ENCODE peak calls at places on chromosomes 16 and 17, in six cellular contexts. One of them, this sample, is unnamed.

GRCh38 chr17:77373298-77374169 is 232.8 kb downstream of the SEC14L1 start:
- DNase-seq in mucosa of descending colon: peak; percentile 61
- DNase-seq in retinal pigment epithelial cell: no peak
- DNase-seq in esophagus squamous epithelium: no peak
- DNase-seq in psoas muscle: peak; percentile 56
- DNase-seq in right lobe of liver: peak; percentile 66
- DNase-seq in this sample: no peak

GRCh38 chr17:30160419-30161172 is 44.0 kb downstream of the NSRP1 start:
- DNase-seq in mucosa of descending colon: no peak
- DNase-seq in retinal pigment epithelial cell: no peak
- DNase-seq in esophagus squamous epithelium: no peak
- DNase-seq in psoas muscle: no peak
- DNase-seq in right lobe of liver: no peak
- DNase-seq in this sample: no peak

GRCh38 chr16:6573577-6573976 is 759.1 kb upstream of the RBFOX1 start:
- DNase-seq in mucosa of descending colon: peak; percentile 48
- DNase-seq in retinal pigment epithelial cell: no peak
- DNase-seq in esophagus squamous epithelium: no peak
- DNase-seq in psoas muscle: no peak
- DNase-seq in right lobe of liver: no peak
- DNase-seq in this sample: no peak

GRCh38 chr16:8982816-8983215 is 19.1 kb upstream of the USP7 start:
- DNase-seq in mucosa of descending colon: no peak
- DNase-seq in retinal pigment epithelial cell: no peak
- DNase-seq in esophagus squamous epithelium: no peak
- DNase-seq in psoas muscle: no peak
- DNase-seq in right lobe of liver: no peak
- DNase-seq in this sample: no peak

GRCh38 chr16:27114006-27114405 is 47.3 kb downstream of the C16orf82 start:
- DNase-seq in mucosa of descending colon: no peak
- DNase-seq in retinal pigment epithelial cell: no peak
- DNase-seq in esophagus squamous epithelium: no peak
- DNase-seq in psoas muscle: no peak
- DNase-seq in right lobe of liver: no peak
- DNase-seq in this sample: no peak

GRCh38 chr16:154223-155030 is 2.0 kb downstream of the HBZ start:
- DNase-seq in mucosa of descending colon: peak; percentile 40
- DNase-seq in retinal pigment epithelial cell: no peak
- DNase-seq in esophagus squamous epithelium: no peak
- DNase-seq in psoas muscle: no peak
- DNase-seq in right lobe of liver: no peak
- DNase-seq in this sample: no peak

GRCh38 chr17:75370288-75370687 is 35.2 kb downstream of the GRB2 start:
- DNase-seq in mucosa of descending colon: no peak
- DNase-seq in retinal pigment epithelial cell: peak; percentile 32
- DNase-seq in esophagus squamous epithelium: no peak
- DNase-seq in psoas muscle: peak; percentile 41
- DNase-seq in right lobe of liver: no peak
- DNase-seq in this sample: no peak

GRCh38 chr17:77808663-77809425 is 149.7 kb upstream of the TNRC6C start:
- DNase-seq in mucosa of descending colon: no peak
- DNase-seq in retinal pigment epithelial cell: no peak
- DNase-seq in esophagus squamous epithelium: no peak
- DNase-seq in psoas muscle: no peak
- DNase-seq in right lobe of liver: no peak
- DNase-seq in this sample: no peak

GRCh38 chr16:14070877-14071575 is at the start of gene MRTFB:
- DNase-seq in mucosa of descending colon: peak; percentile 90
- DNase-seq in retinal pigment epithelial cell: peak; percentile 6
- DNase-seq in esophagus squamous epithelium: no peak
- DNase-seq in psoas muscle: peak; percentile 83
- DNase-seq in right lobe of liver: peak; percentile 90
- DNase-seq in this sample: no peak

GRCh38 chr17:28901866-28902818 is 737 bp downstream of the DHRS13 start:
- DNase-seq in mucosa of descending colon: peak; percentile 75
- DNase-seq in retinal pigment epithelial cell: no peak
- DNase-seq in esophagus squamous epithelium: no peak
- DNase-seq in psoas muscle: peak; percentile 31
- DNase-seq in right lobe of liver: peak; percentile 59
- DNase-seq in this sample: no peak

GRCh38 chr17:2655526-2655925 is 56.0 kb downstream of the CLUH start:
- DNase-seq in mucosa of descending colon: no peak
- DNase-seq in retinal pigment epithelial cell: no peak
- DNase-seq in esophagus squamous epithelium: no peak
- DNase-seq in psoas muscle: no peak
- DNase-seq in right lobe of liver: no peak
- DNase-seq in this sample: no peak

GRCh38 chr16:46844771-46845170 is 13.8 kb upstream of the C16orf87 start:
- DNase-seq in mucosa of descending colon: no peak
- DNase-seq in retinal pigment epithelial cell: no peak
- DNase-seq in esophagus squamous epithelium: no peak
- DNase-seq in psoas muscle: no peak
- DNase-seq in right lobe of liver: no peak
- DNase-seq in this sample: no peak

GRCh38 chr16:23508589-23509440 is 1.5 kb downstream of the GGA2 start:
- DNase-seq in mucosa of descending colon: peak; percentile 42
- DNase-seq in retinal pigment epithelial cell: no peak
- DNase-seq in esophagus squamous epithelium: no peak
- DNase-seq in psoas muscle: no peak
- DNase-seq in right lobe of liver: no peak
- DNase-seq in this sample: no peak

GRCh38 chr16:72877374-72878028 is 170.4 kb downstream of the ZFHX3 start:
- DNase-seq in mucosa of descending colon: no peak
- DNase-seq in retinal pigment epithelial cell: peak; percentile 77
- DNase-seq in esophagus squamous epithelium: no peak
- DNase-seq in psoas muscle: no peak
- DNase-seq in right lobe of liver: no peak
- DNase-seq in this sample: peak; percentile 31

GRCh38 chr16:72873853-72874252 is 174.1 kb downstream of the ZFHX3 start:
- DNase-seq in mucosa of descending colon: no peak
- DNase-seq in retinal pigment epithelial cell: no peak
- DNase-seq in esophagus squamous epithelium: no peak
- DNase-seq in psoas muscle: no peak
- DNase-seq in right lobe of liver: no peak
- DNase-seq in this sample: no peak

GRCh38 chr16:72876221-72876620 is 171.7 kb downstream of the ZFHX3 start:
- DNase-seq in mucosa of descending colon: peak; percentile 40
- DNase-seq in retinal pigment epithelial cell: no peak
- DNase-seq in esophagus squamous epithelium: no peak
- DNase-seq in psoas muscle: peak; percentile 74
- DNase-seq in right lobe of liver: no peak
- DNase-seq in this sample: no peak

GRCh38 chr16:72876981-72877373 is 171.0 kb downstream of the ZFHX3 start:
- DNase-seq in mucosa of descending colon: no peak
- DNase-seq in retinal pigment epithelial cell: no peak
- DNase-seq in esophagus squamous epithelium: no peak
- DNase-seq in psoas muscle: no peak
- DNase-seq in right lobe of liver: no peak
- DNase-seq in this sample: no peak

DNA sequence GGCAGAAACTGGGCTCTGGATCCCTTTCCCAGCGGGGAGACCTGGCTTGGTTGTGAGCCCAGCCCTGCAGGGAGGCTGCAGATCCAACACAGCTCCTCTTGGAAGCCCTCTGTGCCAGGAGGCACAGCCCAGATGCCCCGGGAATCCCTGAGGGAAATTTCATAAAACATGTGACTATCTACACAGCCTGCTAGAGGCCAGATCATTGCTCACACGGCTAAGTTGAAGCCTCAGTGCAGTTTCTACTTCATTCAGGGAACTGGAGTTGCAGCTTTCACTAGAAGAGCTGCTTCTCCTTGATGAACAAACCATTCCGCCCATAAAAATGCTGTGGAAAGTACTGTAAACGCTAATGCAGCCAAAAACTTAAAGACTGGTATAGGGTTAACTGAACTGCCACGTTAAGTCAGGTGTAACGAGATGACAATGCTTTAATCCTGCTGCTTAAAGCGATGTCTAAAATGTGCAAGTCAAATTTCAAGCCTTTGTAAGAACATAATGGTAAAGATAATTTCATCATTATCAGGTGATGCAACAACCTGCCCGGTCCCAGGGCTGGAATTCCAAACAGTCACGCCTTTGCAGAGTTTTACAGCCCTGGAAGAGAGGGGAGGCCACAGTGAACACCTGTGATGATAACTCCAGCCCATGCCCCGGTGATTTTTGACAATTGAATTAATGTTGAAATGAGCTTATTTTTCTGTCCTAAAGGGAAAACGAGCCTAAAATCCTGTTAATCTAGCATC is 172.5 kb downstream of the ZFHX3 start:
- DNase-seq in mucosa of descending colon: no peak
- DNase-seq in retinal pigment epithelial cell: no peak
- DNase-seq in esophagus squamous epithelium: no peak
- DNase-seq in psoas muscle: no peak
- DNase-seq in right lobe of liver: no peak
- DNase-seq in this sample: no peak
- TF ChIP-seq CTCF in mucosa of descending colon: no peak
- TF ChIP-seq CTCF in retinal pigment epithelial cell: no peak
- TF ChIP-seq CTCF in esophagus squamous epithelium: no peak
- TF ChIP-seq CTCF in psoas muscle: no peak
- TF ChIP-seq CTCF in right lobe of liver: no peak
- TF ChIP-seq CTCF in this sample: no peak

GRCh38 chr17:81961554-81962498 is 839 bp upstream of the NOTUM start:
- DNase-seq in mucosa of descending colon: no peak
- DNase-seq in retinal pigment epithelial cell: no peak
- DNase-seq in esophagus squamous epithelium: no peak
- DNase-seq in psoas muscle: no peak
- DNase-seq in right lobe of liver: no peak
- DNase-seq in this sample: no peak

GRCh38 chr17:81960130-81960958 is 643 bp downstream of the NOTUM start:
- DNase-seq in mucosa of descending colon: peak; percentile 47
- DNase-seq in retinal pigment epithelial cell: no peak
- DNase-seq in esophagus squamous epithelium: no peak
- DNase-seq in psoas muscle: no peak
- DNase-seq in right lobe of liver: peak; percentile 88
- DNase-seq in this sample: no peak

GRCh38 chr17:81962499-81963441 is 1.8 kb upstream of the NOTUM start:
- DNase-seq in mucosa of descending colon: no peak
- DNase-seq in retinal pigment epithelial cell: no peak
- DNase-seq in esophagus squamous epithelium: no peak
- DNase-seq in psoas muscle: no peak
- DNase-seq in right lobe of liver: no peak
- DNase-seq in this sample: no peak

GRCh38 chr17:81959362-81960129 is 1.4 kb downstream of the NOTUM start:
- DNase-seq in mucosa of descending colon: peak; percentile 86
- DNase-seq in retinal pigment epithelial cell: no peak
- DNase-seq in esophagus squamous epithelium: no peak
- DNase-seq in psoas muscle: peak; percentile 75
- DNase-seq in right lobe of liver: peak; percentile 85
- DNase-seq in this sample: no peak

DNA sequence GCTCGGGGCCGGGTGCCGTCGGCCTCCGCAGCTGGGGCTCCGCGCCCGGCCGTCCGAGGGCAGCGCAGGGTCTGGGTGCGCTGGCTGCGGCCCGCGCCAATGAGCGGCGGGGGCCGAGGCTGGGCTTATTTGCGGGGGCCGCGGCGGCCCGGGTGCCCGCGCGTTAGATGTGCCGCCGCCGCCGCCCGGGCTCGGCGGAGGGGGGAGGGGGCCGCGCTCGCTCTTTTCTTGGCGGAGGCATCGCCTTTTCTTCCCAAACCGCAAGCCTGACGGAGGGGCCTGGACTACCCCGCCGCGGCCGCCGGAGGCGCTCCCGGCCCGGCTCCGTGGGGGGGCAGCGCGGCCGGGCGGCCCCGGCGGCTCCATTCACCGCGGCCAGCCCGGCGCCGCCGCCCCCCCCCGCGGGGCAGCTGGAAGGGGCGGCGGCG is at the start of gene NOTUM:
- DNase-seq in mucosa of descending colon: peak; percentile 43
- DNase-seq in retinal pigment epithelial cell: no peak
- DNase-seq in esophagus squamous epithelium: no peak
- DNase-seq in psoas muscle: peak; percentile 54
- DNase-seq in right lobe of liver: no peak
- DNase-seq in this sample: no peak
- TF ChIP-seq CTCF in mucosa of descending colon: no peak
- TF ChIP-seq CTCF in retinal pigment epithelial cell: peak; percentile 26
- TF ChIP-seq CTCF in esophagus squamous epithelium: no peak
- TF ChIP-seq CTCF in psoas muscle: peak; percentile 38
- TF ChIP-seq CTCF in right lobe of liver: no peak
- TF ChIP-seq CTCF in this sample: no peak

GRCh38 chr17:14690704-14691103 is 389.8 kb downstream of the HS3ST3B1 start:
- DNase-seq in mucosa of descending colon: no peak
- DNase-seq in retinal pigment epithelial cell: no peak
- DNase-seq in esophagus squamous epithelium: no peak
- DNase-seq in psoas muscle: no peak
- DNase-seq in right lobe of liver: no peak
- DNase-seq in this sample: no peak

GRCh38 chr17:14693382-14693781 is 392.5 kb downstream of the HS3ST3B1 start:
- DNase-seq in mucosa of descending colon: no peak
- DNase-seq in retinal pigment epithelial cell: no peak
- DNase-seq in esophagus squamous epithelium: no peak
- DNase-seq in psoas muscle: no peak
- DNase-seq in right lobe of liver: no peak
- DNase-seq in this sample: no peak

GRCh38 chr17:14688134-14688533 is 387.3 kb downstream of the HS3ST3B1 start:
- DNase-seq in mucosa of descending colon: no peak
- DNase-seq in retinal pigment epithelial cell: no peak
- DNase-seq in esophagus squamous epithelium: no peak
- DNase-seq in psoas muscle: no peak
- DNase-seq in right lobe of liver: no peak
- DNase-seq in this sample: no peak
- TF ChIP-seq CTCF in mucosa of descending colon: no peak
- TF ChIP-seq CTCF in retinal pigment epithelial cell: peak; percentile 26
- TF ChIP-seq CTCF in esophagus squamous epithelium: no peak
- TF ChIP-seq CTCF in psoas muscle: no peak
- TF ChIP-seq CTCF in right lobe of liver: no peak
- TF ChIP-seq CTCF in this sample: no peak

GRCh38 chr16:68404736-68405345 is 43.5 kb downstream of the SMPD3 start:
- DNase-seq in mucosa of descending colon: peak; percentile 8
- DNase-seq in retinal pigment epithelial cell: no peak
- DNase-seq in esophagus squamous epithelium: no peak
- DNase-seq in psoas muscle: no peak
- DNase-seq in right lobe of liver: peak; percentile 70
- DNase-seq in this sample: no peak

GRCh38 chr16:68401871-68402747 is 46.2 kb downstream of the SMPD3 start:
- DNase-seq in mucosa of descending colon: peak; percentile 5
- DNase-seq in retinal pigment epithelial cell: no peak
- DNase-seq in esophagus squamous epithelium: no peak
- DNase-seq in psoas muscle: no peak
- DNase-seq in right lobe of liver: no peak
- DNase-seq in this sample: no peak

GRCh38 chr16:68402748-68403040 is 45.6 kb downstream of the SMPD3 start:
- DNase-seq in mucosa of descending colon: no peak
- DNase-seq in retinal pigment epithelial cell: no peak
- DNase-seq in esophagus squamous epithelium: no peak
- DNase-seq in psoas muscle: no peak
- DNase-seq in right lobe of liver: no peak
- DNase-seq in this sample: no peak

GRCh38 chr16:68403177-68403576 is 45.1 kb downstream of the SMPD3 start:
- DNase-seq in mucosa of descending colon: no peak
- DNase-seq in retinal pigment epithelial cell: no peak
- DNase-seq in esophagus squamous epithelium: no peak
- DNase-seq in psoas muscle: no peak
- DNase-seq in right lobe of liver: no peak
- DNase-seq in this sample: no peak

DNA sequence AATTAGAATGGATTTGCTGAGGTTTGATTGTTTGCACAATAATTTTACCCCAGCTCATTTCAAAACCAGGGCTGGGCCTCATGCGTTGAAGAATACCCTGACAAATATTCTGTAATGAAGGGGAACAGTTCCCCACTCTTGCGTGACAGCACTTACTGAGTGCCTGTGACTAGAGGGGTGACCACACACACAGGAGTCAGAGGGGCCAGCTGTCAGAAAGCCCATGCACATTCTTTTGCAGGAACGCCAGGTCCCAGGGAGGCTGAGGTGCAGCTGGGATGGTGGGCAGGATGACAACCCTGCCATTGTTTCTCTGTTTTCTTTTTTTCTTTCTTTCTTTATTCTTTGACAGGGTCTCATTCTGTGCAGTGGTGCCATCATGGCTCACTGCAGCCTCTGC is 44.6 kb downstream of the SMPD3 start:
- DNase-seq in mucosa of descending colon: peak; percentile 6
- DNase-seq in retinal pigment epithelial cell: no peak
- DNase-seq in esophagus squamous epithelium: no peak
- DNase-seq in psoas muscle: no peak
- DNase-seq in right lobe of liver: no peak
- DNase-seq in this sample: no peak
- TF ChIP-seq CTCF in mucosa of descending colon: no peak
- TF ChIP-seq CTCF in retinal pigment epithelial cell: no peak
- TF ChIP-seq CTCF in esophagus squamous epithelium: no peak
- TF ChIP-seq CTCF in psoas muscle: no peak
- TF ChIP-seq CTCF in right lobe of liver: no peak
- TF ChIP-seq CTCF in this sample: no peak